ENCODE peak calls at places on chromosomes 4 and X, in seven cellular contexts. U is cardiac fibroblast, S is HCT116, T is neural crest cell, H is neural progenitor cell, B is CD14-positive monocyte, A is psoas muscle. C is an unnamed sample.

GRCh38 chr4:76550966-76551780 is 116.1 kb downstream of the SHROOM3 start:
- DNase-seq in U (no peak), S (no peak), T (no peak), H (no peak), B (no peak), A (no peak), C (no peak)

GRCh38 chr4:37873383-37873782 is 17.5 kb upstream of the TBC1D1 start:
- DNase-seq in U (peak), S (no peak), T (no peak), H (no peak), B (no peak), A (no peak), C (no peak)

GRCh38 chrX:151359931-151360871 is 36.8 kb upstream of the VMA21 start:
- DNase-seq in U (peak), S (no peak), T (peak), H (peak), B (no peak), A (peak), C (peak)

GRCh38 chr4:6608758-6609414 is 31.6 kb upstream of the MRFAP1 start:
- DNase-seq in U (no peak), S (no peak), T (no peak), H (peak), B (no peak), A (no peak), C (peak)

GRCh38 chr4:169345207-169345788 is 74.5 kb upstream of the SH3RF1 start:
- DNase-seq in U (peak), S (peak), T (no peak), H (no peak), B (no peak), A (no peak), C (no peak)

GRCh38 chr4:89797117-89797516 is 39.8 kb downstream of the SNCA start:
- DNase-seq in U (peak), S (no peak), T (no peak), H (no peak), B (no peak), A (no peak), C (no peak)

GRCh38 chr4:8352368-8353157 is 83.0 kb downstream of the HTRA3 start:
- DNase-seq in U (no peak), S (no peak), T (no peak), H (no peak), B (no peak), A (no peak), C (no peak)

GRCh38 chr4:142416121-142416520 is 430.0 kb downstream of the INPP4B start:
- DNase-seq in U (peak), S (no peak), T (no peak), H (no peak), B (no peak), A (no peak), C (no peak)

GRCh38 chrX:139112432-139112831 is 400.9 kb upstream of the FGF13 start:
- DNase-seq in U (peak), S (no peak), T (no peak), H (no peak), B (no peak), A (no peak), C (no peak)

GRCh38 chr4:102139132-102139573 is 206.1 kb downstream of the SLC39A8 start:
- DNase-seq in U (peak), S (peak), T (no peak), H (no peak), B (no peak), A (no peak), C (no peak)

GRCh38 chrX:40103565-40104323 is 6.0 kb upstream of the BCOR start:
- DNase-seq in U (no peak), S (no peak), T (no peak), H (peak), B (no peak), A (no peak), C (no peak)

GRCh38 chr4:59102311-59102710 is 1992.1 kb upstream of the IGFBP7 start:
- DNase-seq in U (no peak), S (no peak), T (no peak), H (no peak), B (no peak), A (no peak), C (no peak)

GRCh38 chr4:10172278-10173038 is 55.9 kb upstream of the WDR1 start:
- DNase-seq in U (peak), S (no peak), T (no peak), H (no peak), B (no peak), A (no peak), C (no peak)

GRCh38 chrX:152600853-152601635 is 36.7 kb upstream of the GABRQ start:
- DNase-seq in U (no peak), S (no peak), T (no peak), H (peak), B (no peak), A (no peak), C (peak)

GRCh38 chr4:47929682-47930201 is 15.4 kb upstream of the NFXL1 start:
- DNase-seq in U (no peak), S (no peak), T (no peak), H (no peak), B (no peak), A (no peak), C (no peak)

GRCh38 chrX:56728321-56728720 is 722 bp upstream of the NBDY start:
- DNase-seq in U (peak), S (no peak), T (no peak), H (no peak), B (no peak), A (no peak), C (no peak)

GRCh38 chr4:106421441-106422296 is 53.1 kb upstream of the GIMD1 start:
- DNase-seq in U (peak), S (no peak), T (no peak), H (no peak), B (no peak), A (no peak), C (no peak)

GRCh38 chr4:16721618-16722291 is 176.7 kb downstream of the LDB2 start:
- DNase-seq in U (peak), S (no peak), T (no peak), H (no peak), B (no peak), A (no peak), C (no peak)

GRCh38 chr4:6747690-6748068 is 31.7 kb downstream of the BLOC1S4 start:
- DNase-seq in U (no peak), S (no peak), T (no peak), H (no peak), B (no peak), A (no peak), C (no peak)

GRCh38 chrX:11137543-11138139 is 26.5 kb downstream of the HCCS start:
- DNase-seq in U (peak), S (peak), T (no peak), H (peak), B (no peak), A (no peak), C (no peak)

GRCh38 chr4:94486372-94486801 is 34.6 kb downstream of the PDLIM5 start:
- DNase-seq in U (peak), S (no peak), T (no peak), H (no peak), B (no peak), A (no peak), C (no peak)

GRCh38 chr4:69038582-69038981 is 57.7 kb upstream of the UGT2B7 start:
- DNase-seq in U (peak), S (peak), T (no peak), H (no peak), B (no peak), A (no peak), C (no peak)

GRCh38 chr4:2598661-2599654 is 62.5 kb downstream of the FAM193A start:
- DNase-seq in U (peak), S (no peak), T (no peak), H (no peak), B (no peak), A (no peak), C (no peak)

GRCh38 chr4:45662996-45663395 is 460.9 kb downstream of the GABRG1 start:
- DNase-seq in U (peak), S (no peak), T (no peak), H (peak), B (no peak), A (peak), C (no peak)

GRCh38 chr4:67545996-67546356 is 673 bp upstream of the CENPC start:
- DNase-seq in U (no peak), S (no peak), T (no peak), H (no peak), B (no peak), A (no peak), C (no peak)

GRCh38 chrX:18468599-18468998 is 43.2 kb downstream of the CDKL5 start:
- DNase-seq in U (no peak), S (no peak), T (no peak), H (no peak), B (no peak), A (no peak), C (no peak)

GRCh38 chr4:140135529-140136021 is 18.4 kb downstream of the MAML3 start:
- DNase-seq in U (peak), S (no peak), T (no peak), H (no peak), B (no peak), A (peak), C (no peak)

GRCh38 chr4:69759189-69759604 is 1.2 kb downstream of the SULT1B1 start:
- DNase-seq in U (no peak), S (no peak), T (no peak), H (no peak), B (no peak), A (no peak), C (no peak)

GRCh38 chr4:6960154-6960553 is 50.5 kb downstream of the TBC1D14 start:
- DNase-seq in U (no peak), S (no peak), T (no peak), H (no peak), B (no peak), A (no peak), C (no peak)

GRCh38 chrX:151698485-151698884 is 3.2 kb downstream of the PRRG3 start:
- DNase-seq in U (no peak), S (no peak), T (no peak), H (no peak), B (no peak), A (no peak), C (no peak)

GRCh38 chr4:115711575-115711974 is 598.2 kb upstream of the NDST4 start:
- DNase-seq in U (no peak), S (no peak), T (no peak), H (peak), B (no peak), A (no peak), C (peak)

GRCh38 chr4:182808673-182809416 is 108.3 kb downstream of the DCTD start:
- DNase-seq in U (no peak), S (no peak), T (no peak), H (no peak), B (no peak), A (no peak), C (no peak)

GRCh38 chr4:1082215-1083182 is 30.9 kb downstream of the RNF212 start:
- DNase-seq in U (peak), S (no peak), T (no peak), H (no peak), B (peak), A (peak), C (no peak)

GRCh38 chr4:153432971-153433752 is 33.0 kb upstream of the TMEM131L start:
- DNase-seq in U (peak), S (peak), T (no peak), H (peak), B (peak), A (peak), C (no peak)

DNA sequence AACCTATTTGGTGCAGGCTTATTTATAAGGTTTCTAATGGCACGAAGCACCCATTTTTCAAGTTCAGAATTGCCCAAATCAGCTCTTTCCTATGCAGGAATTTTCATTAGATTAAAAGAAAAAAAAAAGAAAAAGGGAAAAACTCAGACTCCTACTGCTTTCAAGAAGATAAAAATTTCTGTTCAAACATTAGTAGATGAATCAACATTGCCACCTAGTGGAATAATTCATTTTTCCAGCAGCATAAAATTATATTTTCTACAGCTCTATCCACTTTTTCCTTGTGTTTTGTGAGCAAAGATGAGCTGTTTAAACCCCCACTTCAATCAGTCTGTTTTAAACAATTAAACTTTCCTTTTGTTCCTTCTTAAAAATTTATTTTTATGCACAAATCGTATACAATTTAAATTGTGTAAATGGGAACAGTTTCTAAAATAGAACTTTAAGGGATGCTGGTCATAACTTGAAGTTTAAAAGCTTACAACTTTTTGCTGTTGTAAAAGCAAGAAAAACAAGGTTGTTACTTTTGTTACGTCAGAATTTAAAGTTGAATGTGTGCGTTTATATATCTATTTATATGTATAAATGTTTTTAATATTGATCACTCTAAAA is 309.8 kb downstream of the ARAP2 start:
- DNase-seq in U (peak), S (peak), T (no peak), H (peak), B (no peak), A (no peak), C (peak)
- TF ChIP-seq CTCF in U (peak), S (peak), T (peak), H (peak), B (peak), A (peak), C (peak)

GRCh38 chrX:68185161-68185560 is 248.1 kb downstream of the OPHN1 start:
- DNase-seq in U (no peak), S (no peak), T (no peak), H (no peak), B (no peak), A (no peak), C (no peak)

GRCh38 chrX:68190799-68191198 is 242.5 kb downstream of the OPHN1 start:
- DNase-seq in U (no peak), S (no peak), T (no peak), H (no peak), B (no peak), A (no peak), C (no peak)

GRCh38 chrX:68183612-68184214 is 249.6 kb downstream of the OPHN1 start:
- DNase-seq in U (peak), S (no peak), T (peak), H (peak), B (no peak), A (no peak), C (no peak)

DNA sequence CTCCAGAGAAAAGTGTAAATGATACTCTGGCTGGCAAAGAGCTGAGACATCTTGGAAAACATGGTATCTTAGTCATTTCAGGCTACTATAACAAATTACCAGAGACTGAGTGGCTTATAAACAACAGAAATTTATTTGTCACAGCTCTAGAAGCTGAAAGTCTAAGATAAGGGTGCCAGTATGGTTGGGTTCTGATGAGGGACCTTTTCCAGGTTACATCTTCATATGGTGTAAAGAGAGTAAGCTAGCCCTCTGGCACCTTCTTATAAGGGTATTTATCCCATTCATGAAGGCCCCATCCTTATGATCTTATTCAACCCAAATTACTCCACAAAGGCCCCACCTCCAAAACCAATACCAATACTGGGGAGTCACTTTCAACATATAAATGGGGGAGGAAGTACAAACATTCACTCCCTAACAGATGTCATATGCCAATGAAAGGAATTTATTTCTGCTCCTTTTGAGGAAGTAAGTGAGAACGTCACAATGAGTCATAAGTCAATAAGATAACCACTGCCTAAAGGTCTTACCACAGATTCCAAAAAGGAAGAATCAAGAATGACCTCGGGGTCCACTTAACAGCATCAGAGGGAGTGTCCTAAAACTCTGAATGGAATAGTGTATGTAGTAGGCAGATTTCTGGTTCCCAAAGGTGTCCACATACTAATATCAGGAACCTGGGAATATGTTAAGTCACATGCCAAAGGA is 246.6 kb downstream of the OPHN1 start:
- DNase-seq in U (no peak), S (no peak), T (no peak), H (no peak), B (no peak), A (no peak), C (no peak)
- TF ChIP-seq CTCF in U (no peak), S (no peak), T (no peak), H (no peak), B (no peak), A (no peak), C (no peak)

GRCh38 chrX:7586126-7586525 is 256.8 kb upstream of the VCX start:
- DNase-seq in U (peak), S (no peak), T (no peak), H (peak), B (no peak), A (no peak), C (peak)
- TF ChIP-seq CTCF in U (peak), S (no peak), T (peak), H (peak), B (peak), A (peak), C (peak)

GRCh38 chrX:129158505-129158904 is 364.8 kb downstream of the SMARCA1 start:
- DNase-seq in U (no peak), S (no peak), T (no peak), H (no peak), B (no peak), A (no peak), C (no peak)
- TF ChIP-seq CTCF in U (no peak), S (no peak), T (peak), H (no peak), B (no peak), A (no peak), C (no peak)

DNA sequence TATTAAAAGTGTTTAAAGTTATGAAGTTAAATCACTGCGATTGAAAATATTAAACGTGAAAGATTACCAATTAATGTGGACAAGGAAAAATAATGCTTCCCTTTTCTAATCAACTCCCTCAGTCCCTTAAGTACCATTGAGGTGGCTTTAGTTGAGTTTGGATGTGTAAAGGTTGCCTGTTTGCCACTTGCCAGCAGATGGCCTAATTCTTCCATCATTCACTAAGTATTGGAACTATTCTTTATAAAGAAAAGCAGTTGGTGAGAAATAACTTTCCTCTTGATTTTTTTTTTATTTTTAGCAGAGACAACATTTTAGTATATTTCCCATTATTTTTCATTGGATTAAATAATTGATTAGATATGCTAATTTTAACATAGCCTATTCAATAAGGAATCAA is 295.9 kb upstream of the TACR3 start:
- DNase-seq in U (peak), S (peak), T (no peak), H (peak), B (no peak), A (no peak), C (no peak)
- TF ChIP-seq CTCF in U (no peak), S (peak), T (peak), H (peak), B (no peak), A (no peak), C (peak)

DNA sequence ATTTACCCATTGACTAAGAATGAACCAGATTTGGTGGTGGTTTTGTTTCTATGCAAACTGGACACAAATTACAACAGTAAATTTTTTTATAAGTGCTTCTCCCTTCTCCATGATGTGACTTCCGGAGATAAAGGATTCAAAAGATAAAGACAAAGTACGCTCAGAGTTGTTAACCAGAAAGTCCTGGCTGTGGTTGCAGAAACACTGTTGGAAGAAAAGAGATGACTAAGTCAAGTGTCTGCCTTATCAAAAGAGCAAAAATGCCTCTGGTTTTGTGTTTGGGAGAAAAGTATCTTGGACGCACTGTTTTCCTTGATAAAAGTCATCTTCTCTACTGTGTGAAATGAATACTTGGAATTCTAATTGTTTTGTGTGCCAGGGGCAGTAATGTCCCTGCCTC is 213.4 kb downstream of the GC start:
- DNase-seq in U (peak), S (no peak), T (no peak), H (no peak), B (no peak), A (no peak), C (no peak)
- TF ChIP-seq CTCF in U (no peak), S (no peak), T (no peak), H (no peak), B (no peak), A (no peak), C (no peak)

GRCh38 chrX:2264179-2265030 is 236.4 kb downstream of the DHRSX start:
- DNase-seq in U (no peak), S (no peak), T (no peak), H (no peak), B (no peak), A (no peak), C (no peak)

GRCh38 chrX:2266445-2267349 is 234.1 kb downstream of the DHRSX start:
- DNase-seq in U (no peak), S (no peak), T (no peak), H (no peak), B (no peak), A (no peak), C (no peak)

GRCh38 chrX:2262679-2263055 is 238.1 kb downstream of the DHRSX start:
- DNase-seq in U (no peak), S (no peak), T (no peak), H (no peak), B (no peak), A (no peak), C (no peak)

GRCh38 chrX:2272337-2272736 is 228.4 kb downstream of the DHRSX start:
- DNase-seq in U (no peak), S (no peak), T (no peak), H (peak), B (no peak), A (no peak), C (no peak)

GRCh38 chrX:2267890-2268289 is 232.9 kb downstream of the DHRSX start:
- DNase-seq in U (no peak), S (no peak), T (no peak), H (no peak), B (no peak), A (no peak), C (no peak)
- TF ChIP-seq CTCF in U (no peak), S (no peak), T (no peak), H (no peak), B (no peak), A (no peak), C (no peak)

DNA sequence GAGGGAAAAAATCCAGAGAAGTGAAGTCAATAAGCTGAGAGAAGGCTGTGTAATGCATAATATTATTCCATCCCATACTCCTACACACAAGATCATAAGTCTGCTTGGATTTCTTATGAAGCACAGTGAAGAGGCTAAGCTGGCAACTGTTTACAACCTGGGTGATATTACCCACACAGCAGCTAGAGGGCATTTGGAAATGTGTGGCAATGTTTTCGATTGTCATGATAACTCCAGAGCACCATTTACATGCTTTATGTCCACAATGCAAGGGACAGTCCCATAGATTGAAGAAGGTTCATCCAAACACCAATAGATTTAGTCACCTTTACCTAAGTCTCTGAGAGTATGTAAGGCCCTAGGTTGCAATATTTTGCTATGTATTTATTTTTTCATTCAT is 412.2 kb downstream of the PPP3CA start:
- DNase-seq in U (peak), S (peak), T (no peak), H (no peak), B (no peak), A (no peak), C (no peak)
- TF ChIP-seq CTCF in U (peak), S (peak), T (peak), H (peak), B (no peak), A (no peak), C (no peak)

C was measured in nephron progenitor cell.